ENCODE peak calls at places on chromosome 6, in four cellular contexts. O, M, F and X are unnamed samples.
A peak's percentile ranks its signal among the peaks of the same experiment; 100 is the strongest.

GRCh38 chr6:729646-730320 is 36.8 kb upstream of the EXOC2 start:
- DNase-seq in O (no peak), M (no peak), F (no peak), X (no peak)

GRCh38 chr6:31663087-31663960 is 1.5 kb downstream of the GPANK1 start:
- DNase-seq in M (no peak), F (no peak), O (no peak), X (no peak)

GRCh38 chr6:42226251-42227143 is 8.8 kb upstream of the MRPS10 start:
- DNase-seq in M (no peak), F (no peak), O (peak; percentile 71), X (no peak)

GRCh38 chr6:26183581-26184408 is 96.6 kb downstream of the HFE start:
- DNase-seq in F (peak; percentile 76), M (peak; percentile 80), O (peak; percentile 68), X (no peak)

GRCh38 chr6:144220031-144220790 is 64.9 kb upstream of the UTRN start:
- DNase-seq in O (no peak), F (no peak), M (no peak), X (no peak)

GRCh38 chr6:4403828-4404227 is 268.5 kb upstream of the ECI2 start:
- DNase-seq in M (no peak), F (no peak), O (no peak), X (no peak)

GRCh38 chr6:137736048-137736846 is 130.8 kb upstream of the TNFAIP3 start:
- DNase-seq in M (no peak), O (no peak), F (no peak), X (no peak)

GRCh38 chr6:41644297-41644879 is 6.1 kb downstream of the MDFI start:
- DNase-seq in O (no peak), M (no peak), F (peak; percentile 71), X (no peak)

GRCh38 chr6:19697744-19698290 is 139.4 kb upstream of the ID4 start:
- DNase-seq in M (no peak), F (no peak), O (no peak), X (no peak)

GRCh38 chr6:110874880-110875547 is 429 bp downstream of the AMD1 start:
- DNase-seq in M (peak; percentile 82), F (peak; percentile 51), O (peak; percentile 63), X (peak; percentile 67)

GRCh38 chr6:138011413-138011812 is 95.8 kb downstream of the PERP start:
- DNase-seq in O (no peak), M (no peak), F (no peak), X (no peak)

GRCh38 chr6:89301586-89302194 is 13.4 kb downstream of the GABRR2 start:
- DNase-seq in M (no peak), F (no peak), O (no peak), X (no peak)

GRCh38 chr6:84685983-84686584 is 78.3 kb downstream of the TBX18 start:
- DNase-seq in F (peak; percentile 29), O (no peak), M (no peak), X (no peak)

GRCh38 chr6:45438849-45439406 is 61.2 kb upstream of the SUPT3H start:
- DNase-seq in O (no peak), M (no peak), F (no peak), X (no peak)

GRCh38 chr6:108714012-108714773 is 134.0 kb upstream of the ARMC2 start:
- DNase-seq in M (no peak), F (no peak), O (no peak), X (no peak)

GRCh38 chr6:154925130-154925529 is 70.0 kb upstream of the TIAM2 start:
- DNase-seq in F (no peak), M (no peak), O (no peak), X (no peak)

GRCh38 chr6:146358341-146359046 is 185.1 kb upstream of the RAB32 start:
- DNase-seq in F (no peak), M (no peak), O (no peak), X (no peak)

GRCh38 chr6:73854998-73855718 is 159.2 kb downstream of the CD109 start:
- DNase-seq in M (no peak), F (peak; percentile 75), O (no peak), X (no peak)

GRCh38 chr6:69832558-69832957 is 33.8 kb upstream of the COL19A1 start:
- DNase-seq in O (no peak), M (no peak), F (no peak), X (no peak)

GRCh38 chr6:44489912-44490604 is 102.6 kb downstream of the CDC5L start:
- DNase-seq in M (no peak), O (no peak), F (no peak), X (no peak)

GRCh38 chr6:163132050-163132750 is 282.3 kb upstream of the QKI start:
- DNase-seq in O (no peak), F (no peak), M (no peak), X (no peak)

GRCh38 chr6:143264291-143264834 is 186.1 kb downstream of the ADAT2 start:
- DNase-seq in F (no peak), O (no peak), M (no peak), X (no peak)

GRCh38 chr6:12150812-12151432 is 138.8 kb downstream of the HIVEP1 start:
- DNase-seq in F (peak; percentile 72), O (peak; percentile 43), M (peak; percentile 61), X (no peak)

DNA sequence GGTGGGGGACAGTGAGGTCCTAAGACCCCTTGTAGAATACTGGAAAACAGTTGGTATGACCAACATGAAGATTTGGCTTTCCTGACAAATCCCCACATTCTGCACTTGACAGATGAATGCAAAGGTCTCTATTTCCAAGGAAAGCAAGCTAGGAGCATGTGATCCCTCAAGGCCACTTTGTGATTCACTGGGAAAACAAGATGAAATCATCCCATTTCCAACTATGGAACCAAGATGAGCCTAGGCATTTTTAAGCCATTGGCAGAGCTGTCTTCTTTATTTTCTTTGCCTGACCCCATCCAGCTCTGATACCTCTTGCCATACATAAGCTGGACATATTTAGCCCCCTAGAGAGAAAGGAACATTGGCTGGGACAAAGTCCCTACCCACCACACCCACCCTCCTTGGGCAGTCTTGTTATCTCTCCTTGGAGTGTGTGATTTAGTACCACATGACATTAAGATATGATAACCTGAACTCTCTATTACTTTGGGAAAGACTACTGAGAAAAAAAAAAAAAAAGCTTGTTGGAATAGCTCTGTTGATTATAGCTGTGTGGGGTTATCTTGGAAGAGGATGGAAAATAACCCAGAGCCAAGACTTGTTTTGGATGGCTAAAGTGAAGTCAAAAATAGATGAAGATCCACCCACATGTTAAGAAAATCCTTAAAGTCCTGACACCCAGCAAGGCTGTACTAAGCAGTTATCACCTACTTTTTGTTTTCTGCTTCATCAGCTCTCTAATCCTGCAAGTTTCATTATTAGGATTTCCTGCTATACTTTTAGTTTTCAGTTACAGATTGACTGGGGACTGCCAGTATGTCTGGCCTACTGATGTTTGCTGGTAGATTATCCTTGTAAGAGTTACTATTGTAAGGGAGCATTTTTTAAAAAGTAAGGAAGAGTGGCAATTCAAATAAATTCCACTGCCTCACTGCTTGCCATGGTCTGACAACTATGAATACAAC is 90.1 kb upstream of the PREP start:
- DNase-seq in M (no peak), O (no peak), F (no peak), X (no peak)
- H3K27ac ChIP-seq in M (no peak overlapping the region), O (no peak overlapping the region), F (no peak overlapping the region), X (no peak overlapping the region)

GRCh38 chr6:16105056-16105455 is 23.8 kb upstream of the MYLIP start:
- DNase-seq in F (no peak), O (no peak), M (no peak), X (no peak)
- H3K27ac ChIP-seq in F (no peak overlapping the region), O (no peak overlapping the region), M (no peak overlapping the region), X (no peak overlapping the region)

GRCh38 chr6:125693480-125693879 is 56.0 kb upstream of the HEY2 start:
- DNase-seq in F (no peak), M (no peak), O (no peak), X (no peak)

GRCh38 chr6:125682939-125683338 is 66.5 kb upstream of the HEY2 start:
- DNase-seq in O (no peak), F (no peak), M (no peak), X (no peak)

DNA sequence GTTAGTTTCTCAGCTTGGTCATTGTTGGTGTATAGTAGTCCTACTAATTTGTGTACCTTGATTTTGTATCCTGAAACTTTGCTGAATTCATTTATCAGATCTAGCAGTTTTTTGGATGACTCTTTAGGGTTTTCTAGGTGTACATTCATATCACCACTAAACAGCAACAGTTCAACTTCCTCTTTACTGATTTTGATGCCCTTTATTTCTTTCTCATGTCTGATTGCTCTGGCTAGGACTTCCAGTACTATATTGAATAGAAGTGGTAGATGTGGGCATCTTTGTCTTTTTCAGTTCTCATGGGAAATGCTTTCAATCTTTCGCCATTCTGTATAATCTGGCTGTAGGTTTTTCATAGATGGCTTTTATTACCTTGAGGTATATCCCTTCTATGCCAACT is 61.3 kb upstream of the HEY2 start:
- DNase-seq in F (no peak), O (no peak), M (no peak), X (no peak)
- H3K27ac ChIP-seq in F (no peak overlapping the region), O (no peak overlapping the region), M (no peak overlapping the region), X (no peak overlapping the region)

DNA sequence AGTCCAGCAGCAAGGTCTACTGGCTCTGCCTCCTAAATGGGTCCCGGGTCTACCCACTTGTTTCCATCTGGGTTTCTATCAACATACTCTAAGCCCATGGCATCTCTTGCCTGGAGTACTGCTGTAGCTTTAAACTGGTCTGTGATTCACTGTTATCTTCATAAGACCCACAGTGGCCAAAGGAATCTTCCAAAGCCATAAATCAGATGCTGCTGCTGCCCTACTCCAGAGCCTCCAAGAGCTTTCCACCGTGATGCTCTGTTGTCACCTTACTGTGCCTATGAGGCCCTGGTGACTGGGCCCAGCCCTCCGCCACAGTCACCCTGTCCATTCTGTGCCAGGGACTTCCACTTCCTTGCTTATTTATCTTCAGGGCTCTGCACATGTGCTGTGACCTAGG is 102.3 kb downstream of the PPP1R14C start:
- DNase-seq in M (no peak), F (no peak), O (no peak), X (no peak)
- H3K27ac ChIP-seq in M (no peak overlapping the region), F (no peak overlapping the region), O (no peak overlapping the region), X (no peak overlapping the region)

GRCh38 chr6:52694404-52694803 is 23.5 kb downstream of the TMEM14A start:
- DNase-seq in O (no peak), F (no peak), M (no peak), X (no peak)
- H3K27ac ChIP-seq in O (no peak overlapping the region), F (no peak overlapping the region), M (no peak overlapping the region), X (no peak overlapping the region)

GRCh38 chr6:36384095-36384494 is 3.4 kb downstream of the ETV7 start:
- DNase-seq in M (no peak), F (no peak), O (no peak), X (no peak)

GRCh38 chr6:36386495-36387439 is 702 bp downstream of the ETV7 start:
- DNase-seq in M (no peak), F (peak; percentile 61), O (peak; percentile 47), X (no peak)

GRCh38 chr6:36389353-36389752 is 1.9 kb upstream of the ETV7 start:
- DNase-seq in M (no peak), O (no peak), F (no peak), X (no peak)

GRCh38 chr6:36383608-36384007 is 3.9 kb downstream of the ETV7 start:
- DNase-seq in F (no peak), M (no peak), O (no peak), X (no peak)

GRCh38 chr6:36387440-36388303 is at the start of gene ETV7:
- DNase-seq in O (peak; percentile 66), M (no peak), F (peak; percentile 53), X (no peak)
- H3K27ac ChIP-seq in O (peak within 1 kb of the TSS; percentile 52), M (peak within 1 kb of the TSS; percentile 15), F (no peak within 1 kb of the TSS), X (no peak within 1 kb of the TSS)

DNA sequence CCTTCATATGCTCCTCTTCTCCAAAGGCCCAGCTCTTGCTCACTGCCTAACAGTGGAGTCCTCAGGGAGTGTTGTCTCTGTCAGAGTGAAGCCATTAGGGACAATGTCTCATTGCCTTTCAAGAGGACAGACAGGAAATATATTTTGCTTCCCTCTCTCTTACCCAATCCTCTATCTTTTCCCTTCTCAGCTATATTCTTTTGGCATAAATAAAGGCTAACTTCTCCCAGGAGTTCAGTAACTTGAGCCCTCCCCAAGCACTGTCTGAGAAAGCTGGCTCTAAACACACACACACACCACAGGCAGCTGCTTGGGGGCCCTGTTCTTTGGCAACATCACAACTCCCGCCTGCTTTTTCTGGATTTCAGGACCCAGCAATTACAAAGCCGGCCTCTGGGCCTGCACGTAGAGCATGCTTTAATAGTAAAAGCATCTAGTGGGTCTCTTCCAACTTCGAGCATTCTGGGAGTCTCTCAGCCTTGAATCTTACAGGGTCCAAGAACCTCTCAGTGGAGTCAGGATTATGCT is 34.7 kb upstream of the LAMA4 start:
- DNase-seq in O (peak; percentile 25), M (no peak), F (peak; percentile 33), X (no peak)
- H3K27ac ChIP-seq in O (peak overlapping the region; percentile 63), M (no peak overlapping the region), F (peak overlapping the region; percentile 58), X (no peak overlapping the region)